ENCODE peak calls at places on chromosome 18, in five cellular contexts. One of them, this sample, is unnamed.

GRCh38 chr18:13443546-13443945 is 225.0 kb downstream of the LDLRAD4 start:
- DNase-seq in substantia nigra: no peak
- DNase-seq in Caki2: no peak
- DNase-seq in GM13977: no peak
- DNase-seq in cardiac fibroblast: no peak
- DNase-seq in this sample: no peak

GRCh38 chr18:13241083-13241892 is 22.7 kb downstream of the LDLRAD4 start:
- DNase-seq in substantia nigra: no peak
- DNase-seq in Caki2: no peak
- DNase-seq in GM13977: no peak
- DNase-seq in cardiac fibroblast: no peak
- DNase-seq in this sample: no peak

GRCh38 chr18:55419132-55419938 is 168.7 kb downstream of the TCF4 start:
- DNase-seq in substantia nigra: no peak
- DNase-seq in Caki2: no peak
- DNase-seq in GM13977: no peak
- DNase-seq in cardiac fibroblast: peak
- DNase-seq in this sample: no peak

GRCh38 chr18:57576316-57576715 is 10.2 kb downstream of the FECH start:
- DNase-seq in substantia nigra: no peak
- DNase-seq in Caki2: no peak
- DNase-seq in GM13977: no peak
- DNase-seq in cardiac fibroblast: no peak
- DNase-seq in this sample: no peak

GRCh38 chr18:48135436-48135966 is 205.0 kb upstream of the SMAD2 start:
- DNase-seq in substantia nigra: no peak
- DNase-seq in Caki2: no peak
- DNase-seq in GM13977: no peak
- DNase-seq in cardiac fibroblast: no peak
- DNase-seq in this sample: no peak

GRCh38 chr18:8468911-8469310 is 140.3 kb upstream of the RAB12 start:
- DNase-seq in substantia nigra: no peak
- DNase-seq in Caki2: no peak
- DNase-seq in GM13977: no peak
- DNase-seq in cardiac fibroblast: peak
- DNase-seq in this sample: peak

GRCh38 chr18:48122816-48123215 is 192.4 kb upstream of the SMAD2 start:
- DNase-seq in substantia nigra: no peak
- DNase-seq in Caki2: no peak
- DNase-seq in GM13977: no peak
- DNase-seq in cardiac fibroblast: no peak
- DNase-seq in this sample: no peak

GRCh38 chr18:72941001-72941400 is 73.2 kb upstream of the NETO1 start:
- DNase-seq in substantia nigra: no peak
- DNase-seq in Caki2: no peak
- DNase-seq in GM13977: no peak
- DNase-seq in cardiac fibroblast: peak
- DNase-seq in this sample: no peak

GRCh38 chr18:39635966-39636365 is 2070.4 kb upstream of the CELF4 start:
- DNase-seq in substantia nigra: no peak
- DNase-seq in Caki2: no peak
- DNase-seq in GM13977: no peak
- DNase-seq in cardiac fibroblast: peak
- DNase-seq in this sample: no peak

GRCh38 chr18:31643003-31643402 is 41.4 kb downstream of the B4GALT6 start:
- DNase-seq in substantia nigra: no peak
- DNase-seq in Caki2: no peak
- DNase-seq in GM13977: no peak
- DNase-seq in cardiac fibroblast: peak
- DNase-seq in this sample: no peak

GRCh38 chr18:8893221-8893620 is 187.9 kb downstream of the MTCL1 start:
- DNase-seq in substantia nigra: no peak
- DNase-seq in Caki2: no peak
- DNase-seq in GM13977: no peak
- DNase-seq in cardiac fibroblast: no peak
- DNase-seq in this sample: no peak

GRCh38 chr18:13096232-13096631 is 105.1 kb downstream of the CEP192 start:
- DNase-seq in substantia nigra: no peak
- DNase-seq in Caki2: no peak
- DNase-seq in GM13977: no peak
- DNase-seq in cardiac fibroblast: no peak
- DNase-seq in this sample: no peak

GRCh38 chr18:69484699-69485396 is 84.2 kb downstream of the DOK6 start:
- DNase-seq in substantia nigra: no peak
- DNase-seq in Caki2: no peak
- DNase-seq in GM13977: no peak
- DNase-seq in cardiac fibroblast: peak
- DNase-seq in this sample: peak

GRCh38 chr18:62802523-62802922 is 87.2 kb downstream of the PHLPP1 start:
- DNase-seq in substantia nigra: no peak
- DNase-seq in Caki2: no peak
- DNase-seq in GM13977: no peak
- DNase-seq in cardiac fibroblast: peak
- DNase-seq in this sample: peak

GRCh38 chr18:8041526-8042111 is 474.5 kb downstream of the PTPRM start:
- DNase-seq in substantia nigra: no peak
- DNase-seq in Caki2: no peak
- DNase-seq in GM13977: no peak
- DNase-seq in cardiac fibroblast: no peak
- DNase-seq in this sample: no peak

GRCh38 chr18:33711514-33711913 is 133.5 kb downstream of the ASXL3 start:
- DNase-seq in substantia nigra: no peak
- DNase-seq in Caki2: no peak
- DNase-seq in GM13977: no peak
- DNase-seq in cardiac fibroblast: no peak
- DNase-seq in this sample: no peak